ENCODE peak calls at places on chromosome 3, in four cellular contexts. O is NCI-H69; D is activated CD8-positive, alpha-beta memory T cell treated with anti-CD3 and anti-CD28 coated beads for 24 hours; N is cardiac muscle cell. W is an unnamed sample.

GRCh38 chr3:17730318-17730967 is 12.0 kb downstream of the TBC1D5 start:
- DNase-seq in O (peak), D (no peak), N (peak), W (no peak)

GRCh38 chr3:10883478-10884234 is 67.6 kb downstream of the SLC6A11 start:
- DNase-seq in O (peak), D (no peak), N (peak), W (peak)

GRCh38 chr3:33461097-33461496 is 20.9 kb upstream of the UBP1 start:
- DNase-seq in O (no peak), D (no peak), N (no peak), W (no peak)

GRCh38 chr3:158718490-158719170 is 13.6 kb downstream of the RARRES1 start:
- DNase-seq in O (no peak), D (no peak), N (peak), W (no peak)

GRCh38 chr3:147943265-147943945 is 534.2 kb downstream of the ZIC1 start:
- DNase-seq in O (no peak), D (no peak), N (peak), W (no peak)

GRCh38 chr3:14532691-14533456 is 7.3 kb downstream of the GRIP2 start:
- DNase-seq in O (peak), D (no peak), N (peak), W (no peak)

GRCh38 chr3:57179580-57180410 is 14.6 kb upstream of the IL17RD start:
- DNase-seq in O (peak), D (no peak), N (peak), W (no peak)

GRCh38 chr3:175911937-175912336 is 1052.8 kb downstream of the NAALADL2 start:
- DNase-seq in O (peak), D (no peak), N (no peak), W (no peak)

GRCh38 chr3:118628704-118629341 is 405.8 kb downstream of the IGSF11 start:
- DNase-seq in O (peak), D (no peak), N (peak), W (peak)

GRCh38 chr3:71754610-71755253 is 1.1 kb downstream of the GPR27 start:
- DNase-seq in O (peak), D (no peak), N (no peak), W (no peak)

GRCh38 chr3:134809412-134810051 is 14.5 kb downstream of the EPHB1 start:
- DNase-seq in O (peak), D (no peak), N (no peak), W (no peak)

GRCh38 chr3:43194490-43195115 is 88.7 kb upstream of the POMGNT2 start:
- DNase-seq in O (no peak), D (peak), N (no peak), W (no peak)

GRCh38 chr3:30241721-30242120 is 364.7 kb upstream of the TGFBR2 start:
- DNase-seq in O (no peak), D (no peak), N (no peak), W (no peak)

GRCh38 chr3:108301695-108302404 is 5.5 kb downstream of the HHLA2 start:
- DNase-seq in O (no peak), D (no peak), N (no peak), W (no peak)

GRCh38 chr3:158791259-158791920 is 10.5 kb upstream of the MFSD1 start:
- DNase-seq in O (peak), D (no peak), N (peak), W (peak)

GRCh38 chr3:129623447-129624118 is 17.1 kb upstream of the PLXND1 start:
- DNase-seq in O (no peak), D (no peak), N (peak), W (no peak)

GRCh38 chr3:106208979-106209378 is 340.2 kb upstream of the CBLB start:
- DNase-seq in O (peak), D (no peak), N (peak), W (peak)

GRCh38 chr3:127374626-127375010 is 86.8 kb upstream of the PRR20G start:
- DNase-seq in O (no peak), D (no peak), N (no peak), W (no peak)

GRCh38 chr3:42735021-42735420 is 32.4 kb upstream of the HHATL start:
- DNase-seq in O (no peak), D (peak), N (no peak), W (no peak)

GRCh38 chr3:17394541-17395179 is 347.8 kb downstream of the TBC1D5 start:
- DNase-seq in O (no peak), D (no peak), N (no peak), W (no peak)

GRCh38 chr3:46112296-46112695 is 85.0 kb upstream of the XCR1 start:
- DNase-seq in O (no peak), D (no peak), N (no peak), W (peak)

GRCh38 chr3:71461098-71461497 is 122.4 kb downstream of the FOXP1 start:
- DNase-seq in O (no peak), D (no peak), N (no peak), W (no peak)

GRCh38 chr3:158781859-158782258 is 20.0 kb upstream of the MFSD1 start:
- DNase-seq in O (peak), D (no peak), N (no peak), W (no peak)

GRCh38 chr3:87793322-87793877 is 265.4 kb downstream of the CGGBP1 start:
- DNase-seq in O (peak), D (no peak), N (no peak), W (no peak)

GRCh38 chr3:66206806-66207205 is 14.0 kb upstream of the SLC25A26 start:
- DNase-seq in O (no peak), D (no peak), N (no peak), W (no peak)

GRCh38 chr3:192860464-192860863 is 57.2 kb downstream of the MB21D2 start:
- DNase-seq in O (no peak), D (no peak), N (no peak), W (no peak)

GRCh38 chr3:26712211-26713026 is 89.8 kb downstream of the LRRC3B start:
- DNase-seq in O (peak), D (no peak), N (peak), W (peak)

GRCh38 chr3:197373096-197373495 is 74.7 kb upstream of the DLG1 start:
- DNase-seq in O (no peak), D (no peak), N (no peak), W (no peak)

GRCh38 chr3:7959094-7959493 is 542.5 kb upstream of the LMCD1 start:
- DNase-seq in O (no peak), D (no peak), N (no peak), W (no peak)

GRCh38 chr3:197486861-197487260 is 68.9 kb downstream of the BDH1 start:
- DNase-seq in O (no peak), D (no peak), N (no peak), W (no peak)

GRCh38 chr3:108130247-108130646 is 39.4 kb upstream of the CD47 start:
- DNase-seq in O (no peak), D (no peak), N (no peak), W (no peak)

GRCh38 chr3:71251156-71251775 is 332.3 kb downstream of the FOXP1 start:
- DNase-seq in O (no peak), D (no peak), N (peak), W (no peak)

GRCh38 chr3:123993818-123994217 is 1.9 kb upstream of the ROPN1 start:
- DNase-seq in O (peak), D (no peak), N (no peak), W (no peak)

GRCh38 chr3:177778633-177779032 is 581.4 kb upstream of the TBL1XR1 start:
- DNase-seq in O (peak), D (no peak), N (no peak), W (no peak)